ENCODE peak calls at places on chromosomes 4 and X, in ten cellular contexts. K is nephron progenitor cell, F is NCI-H774, H is NCI-H187 treated with DMSO at 0.1 percent for 48 hours, W is GM12865, V is dermis microvascular lymphatic vessel endothelial cell, A is KG1, I is GM03348, X is D341Med, L is dermis blood vessel endothelial cell. E is an unnamed sample.

GRCh38 chr4:2079006-2079405 is 19.9 kb downstream of the NAT8L start:
- DNase-seq in L (no peak), H (no peak), A (no peak), K (no peak), I (no peak), F (no peak), V (no peak), X (no peak), W (no peak), E (no peak)

GRCh38 chr4:125705681-125706080 is 390.9 kb downstream of the FAT4 start:
- DNase-seq in I (no peak), W (no peak), K (no peak), F (no peak), X (no peak), V (no peak), L (no peak), A (no peak), H (no peak), E (no peak)

GRCh38 chr4:26105372-26105771 is 191.4 kb downstream of the SMIM20 start:
- DNase-seq in H (no peak), W (no peak), F (no peak), X (no peak), I (no peak), L (no peak), A (no peak), K (no peak), V (peak), E (no peak)

GRCh38 chrX:86171366-86171765 is 23.1 kb downstream of the DACH2 start:
- DNase-seq in X (peak), V (peak), W (peak), I (no peak), H (no peak), F (no peak), A (no peak), K (peak), L (peak), E (peak)

GRCh38 chr4:38867478-38868054 is at the start of gene FAM114A1:
- DNase-seq in A (no peak), F (peak), L (peak), V (peak), H (no peak), W (peak), K (peak), I (peak), X (peak), E (peak)

GRCh38 chr4:112449708-112450107 is 66.3 kb downstream of the NEUROG2 start:
- DNase-seq in X (no peak), I (no peak), K (no peak), L (no peak), W (no peak), F (no peak), A (no peak), H (no peak), V (no peak), E (no peak)

GRCh38 chr4:13704020-13704419 is 76.5 kb upstream of the BOD1L1 start:
- DNase-seq in L (no peak), X (no peak), F (no peak), H (no peak), W (no peak), I (no peak), K (no peak), V (no peak), A (peak), E (no peak)

GRCh38 chrX:123215397-123216089 is 31.5 kb downstream of the GRIA3 start:
- DNase-seq in I (no peak), W (no peak), F (no peak), H (no peak), X (no peak), K (no peak), A (no peak), V (no peak), L (no peak), E (no peak)

GRCh38 chrX:17375631-17376380 is 806 bp downstream of the NHS start:
- DNase-seq in V (no peak), X (peak), W (no peak), H (no peak), K (peak), F (no peak), L (peak), A (no peak), I (peak), E (no peak)

GRCh38 chrX:115350696-115351408 is 61.3 kb downstream of the LUZP4 start:
- DNase-seq in K (no peak), F (no peak), X (no peak), W (no peak), V (no peak), L (no peak), I (peak), A (no peak), H (no peak), E (no peak)